ENCODE peak calls at places on chromosomes 6 and 20, in six cellular contexts. P is stimulated activated CD4-positive, alpha-beta T cell treated with anti-CD3 and anti-CD28 coated beads, Interleukin-15, amount 100 ng/mL, for 1 hour; Y is RCC 7860; A is mammary epithelial cell; X is CD4-positive, alpha-beta T cell; B is left ventricle myocardium inferior. M is an unnamed sample.

GRCh38 chr6:63740709-63741108 is 105.1 kb downstream of the PHF3 start:
- DNase-seq in Y (peak), P (no peak), X (no peak), A (peak), B (no peak), M (no peak)

GRCh38 chr6:68235192-68235812 is 399.8 kb upstream of the ADGRB3 start:
- DNase-seq in B (no peak), X (no peak), P (no peak), A (no peak), Y (peak), M (no peak)

GRCh38 chr20:45967551-45968080 is 4.4 kb downstream of the ZNF335 start:
- DNase-seq in P (no peak), A (no peak), B (no peak), Y (no peak), X (no peak), M (no peak)

GRCh38 chr6:31927242-31927867 is at the start of gene C2:
- DNase-seq in B (no peak), X (no peak), A (no peak), Y (no peak), P (no peak), M (no peak)

GRCh38 chr6:121516331-121516730 is 80.9 kb downstream of the GJA1 start:
- DNase-seq in B (no peak), A (peak), X (no peak), Y (no peak), P (no peak), M (no peak)

GRCh38 chr6:3881722-3882421 is 32.7 kb downstream of the FAM50B start:
- DNase-seq in B (no peak), Y (no peak), X (no peak), P (no peak), A (no peak), M (no peak)

GRCh38 chr20:9474835-9475413 is 39.5 kb upstream of the LAMP5 start:
- DNase-seq in A (no peak), X (no peak), Y (no peak), P (no peak), B (no peak), M (no peak)

GRCh38 chr6:94130458-94130857 is 711.1 kb upstream of the EPHA7 start:
- DNase-seq in B (no peak), X (no peak), A (no peak), Y (no peak), P (no peak), M (no peak)

GRCh38 chr20:50172347-50173013 is 18.1 kb upstream of the CEBPB start:
- DNase-seq in A (peak), B (peak), X (no peak), Y (peak), P (no peak), M (no peak)

GRCh38 chr6:163711615-163712568 is 297.4 kb downstream of the QKI start:
- DNase-seq in X (no peak), A (no peak), B (peak), Y (no peak), P (no peak), M (no peak)

GRCh38 chr20:20207291-20207690 is 155.0 kb downstream of the CFAP61 start:
- DNase-seq in X (no peak), B (no peak), A (no peak), P (no peak), Y (no peak), M (no peak)

GRCh38 chr6:27667651-27668441 is 194.9 kb upstream of the ZNF184 start:
- DNase-seq in Y (no peak), A (no peak), X (no peak), P (no peak), B (no peak), M (no peak)